ENCODE peak calls at places on chromosomes 6 and 20, in seven cellular contexts. V, Q, M, H, W, L and R are unnamed samples.

GRCh38 chr6:39357998-39358686 is 35.6 kb upstream of the KCNK16 start:
- DNase-seq in Q (no peak), W (peak; percentile 34), M (peak; percentile 62), L (peak; percentile 54), H (peak; percentile 77), V (no peak), R (no peak)

GRCh38 chr20:3092611-3093379 is 8.3 kb upstream of the AVP start:
- DNase-seq in Q (no peak), V (no peak), L (peak; percentile 25), H (peak; percentile 7), M (no peak), W (no peak), R (no peak)

GRCh38 chr20:35200255-35200654 is 26.2 kb upstream of the MMP24 start:
- DNase-seq in M (peak; percentile 46), H (peak; percentile 87), L (no peak), V (no peak), Q (no peak), W (peak; percentile 70), R (no peak)

GRCh38 chr20:4858000-4858399 is 136.3 kb downstream of the PRND start:
- DNase-seq in V (no peak), M (no peak), L (no peak), Q (no peak), W (no peak), H (no peak), R (no peak)

GRCh38 chr6:37074053-37074827 is 68.8 kb downstream of the FGD2 start:
- DNase-seq in L (no peak), M (no peak), H (peak; percentile 75), W (peak; percentile 14), Q (peak; percentile 74), V (no peak), R (no peak)

GRCh38 chr20:56795492-56795891 is 166.4 kb downstream of the TFAP2C start:
- DNase-seq in L (no peak), H (no peak), Q (no peak), W (no peak), M (no peak), V (no peak), R (no peak)

GRCh38 chr6:56570434-56571359 is 72.0 kb downstream of the DST start:
- DNase-seq in W (peak; percentile 60), M (no peak), V (peak; percentile 20), Q (no peak), L (peak; percentile 52), H (peak; percentile 55), R (no peak)

GRCh38 chr6:73710470-73710869 is 14.5 kb downstream of the CD109 start:
- DNase-seq in M (peak; percentile 71), Q (peak; percentile 30), L (peak; percentile 57), H (peak; percentile 71), V (peak; percentile 62), W (peak; percentile 94), R (no peak)

GRCh38 chr6:140107216-140107615 is 732.8 kb upstream of the CITED2 start:
- DNase-seq in V (no peak), L (no peak), M (no peak), W (no peak), Q (no peak), H (no peak), R (no peak)

GRCh38 chr6:145245119-145245518 is 490.2 kb downstream of the EPM2A start:
- DNase-seq in H (peak; percentile 48), W (no peak), Q (no peak), V (no peak), L (no peak), M (peak; percentile 33), R (no peak)

GRCh38 chr6:170282512-170283158 is 8.2 kb downstream of the DLL1 start:
- DNase-seq in L (no peak), Q (no peak), V (no peak), M (no peak), W (no peak), H (no peak), R (no peak)

GRCh38 chr6:31541059-31541657 is 645 bp downstream of the DDX39B start:
- DNase-seq in H (peak; percentile 76), Q (no peak), W (peak; percentile 37), M (no peak), L (no peak), V (peak; percentile 40), R (peak; percentile 69)

GRCh38 chr6:36493859-36494258 is 51.1 kb downstream of the KCTD20 start:
- DNase-seq in Q (no peak), H (peak; percentile 36), W (no peak), M (no peak), L (no peak), V (no peak), R (no peak)

GRCh38 chr20:33933469-33933909 is 60.2 kb upstream of the RALY start:
- DNase-seq in H (peak; percentile 76), Q (peak; percentile 33), L (no peak), W (peak; percentile 56), V (peak; percentile 69), M (peak; percentile 13), R (peak; percentile 41)

GRCh38 chr6:71537717-71538116 is 249.1 kb downstream of the OGFRL1 start:
- DNase-seq in W (peak; percentile 51), Q (no peak), L (no peak), M (no peak), H (peak; percentile 66), V (no peak), R (no peak)

GRCh38 chr6:35371494-35372262 is 29.3 kb downstream of the PPARD start:
- DNase-seq in Q (no peak), M (no peak), L (no peak), H (no peak), W (no peak), V (no peak), R (no peak)

GRCh38 chr20:20406306-20406705 is 38.4 kb downstream of the INSM1 start:
- DNase-seq in V (no peak), W (no peak), H (no peak), L (no peak), M (no peak), Q (no peak), R (no peak)

GRCh38 chr6:116244284-116244683 is 9.6 kb downstream of the TSPYL4 start:
- DNase-seq in H (no peak), V (no peak), L (no peak), W (peak; percentile 11), Q (no peak), M (no peak), R (no peak)

GRCh38 chr20:48025061-48025515 is 239.8 kb upstream of the SULF2 start:
- DNase-seq in M (peak; percentile 77), V (no peak), L (no peak), W (peak; percentile 47), H (peak; percentile 21), Q (peak; percentile 78), R (no peak)

GRCh38 chr6:42702200-42702599 is 20.2 kb downstream of the PRPH2 start:
- DNase-seq in L (peak; percentile 44), V (peak; percentile 17), M (peak; percentile 54), Q (no peak), W (peak; percentile 65), H (peak; percentile 41), R (no peak)

GRCh38 chr6:26421259-26422144 is 18.8 kb upstream of the BTN3A3 start:
- DNase-seq in V (peak; percentile 84), M (peak; percentile 94), L (peak; percentile 95), Q (peak; percentile 61), H (peak; percentile 94), W (peak; percentile 93), R (peak; percentile 74)
- H3K4me3 ChIP-seq in V (peak overlapping the region; percentile 56), M (peak overlapping the region; percentile 73), L (peak overlapping the region; percentile 41), Q (peak overlapping the region; percentile 69), H (peak overlapping the region; percentile 71), W (peak overlapping the region; percentile 86), R (peak overlapping the region; percentile 77)

DNA sequence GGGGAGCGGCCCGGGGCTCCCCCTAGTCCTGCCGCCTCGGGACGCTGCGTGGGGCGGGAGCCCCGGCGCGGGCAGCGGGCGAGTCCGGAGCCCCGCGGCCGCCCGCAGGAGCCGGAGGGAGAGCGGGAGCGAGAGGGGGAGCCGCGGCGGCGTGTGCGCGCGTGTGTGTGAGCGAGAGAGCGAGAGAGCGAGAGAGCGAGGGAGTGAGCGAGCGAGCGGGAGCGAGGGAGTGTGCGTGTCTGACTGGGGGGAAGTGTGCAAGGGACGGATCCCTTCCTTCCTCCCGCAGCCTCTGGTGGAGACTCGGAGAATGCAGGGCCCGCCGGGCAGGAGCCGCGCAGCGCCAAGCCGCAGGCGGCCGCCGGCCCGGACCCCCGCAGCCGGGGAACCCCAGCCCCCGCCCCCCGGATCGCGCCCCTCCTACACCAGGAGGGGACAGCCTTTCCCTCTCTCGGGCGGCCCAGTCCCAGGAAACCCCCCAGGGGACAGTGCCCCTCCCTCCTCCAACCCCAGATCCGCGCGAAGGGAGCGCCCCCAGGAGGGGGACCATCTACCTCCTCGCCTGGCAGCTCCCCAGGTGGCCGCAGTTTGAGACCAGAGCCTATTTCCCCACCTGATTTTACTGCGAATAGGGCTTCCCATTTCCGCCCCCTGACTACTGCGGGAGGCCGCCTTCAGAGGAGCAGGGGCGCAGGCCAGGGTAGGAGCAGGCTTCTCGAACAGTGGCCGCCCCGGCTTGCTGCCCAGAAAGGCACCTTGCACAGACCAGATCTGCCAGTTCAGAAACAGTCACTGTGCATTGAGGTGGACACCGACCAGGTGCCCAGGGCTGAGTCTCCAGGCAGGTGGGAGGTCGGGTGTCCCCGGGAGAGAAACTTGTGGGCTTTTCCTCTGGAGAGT is at the start of gene CDH22:
- DNase-seq in L (peak; percentile 27), M (no peak), W (peak; percentile 25), V (peak; percentile 49), H (peak; percentile 30), Q (peak; percentile 28), R (no peak)
- TF ChIP-seq CTCF in L (peak; percentile 10), M (peak; percentile 53), W (peak; percentile 42), V (peak; percentile 41), H (peak; percentile 24), Q (peak; percentile 26), R (no peak)

DNA sequence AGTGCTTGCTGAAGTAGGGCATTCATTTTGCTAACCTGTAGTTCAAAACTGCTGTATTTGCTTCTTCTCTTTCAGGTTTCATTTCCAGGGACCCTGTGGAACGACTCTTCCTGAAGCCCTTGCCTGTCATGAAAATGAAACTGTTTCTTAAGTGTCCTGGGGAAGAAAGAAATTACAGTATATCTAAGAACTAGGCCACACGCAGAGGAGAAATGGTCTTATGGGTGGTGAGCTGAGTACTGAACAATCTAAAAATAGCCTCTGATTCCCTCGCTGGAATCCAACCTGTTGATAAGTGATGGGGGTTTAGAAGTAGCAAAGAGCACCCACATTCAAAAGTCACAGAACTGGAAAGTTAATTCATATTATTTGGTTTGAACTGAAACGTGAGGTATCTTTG is 3.4 kb upstream of the NOL7 start:
- DNase-seq in Q (no peak), L (no peak), W (no peak), V (no peak), M (no peak), H (no peak), R (no peak)
- H3K4me3 ChIP-seq in Q (no peak overlapping the region), L (no peak overlapping the region), W (no peak overlapping the region), V (no peak overlapping the region), M (no peak overlapping the region), H (no peak overlapping the region), R (no peak overlapping the region)

GRCh38 chr6:134063966-134064445 is 11.6 kb upstream of the SLC2A12 start:
- DNase-seq in M (peak; percentile 68), V (peak; percentile 72), W (peak; percentile 74), L (peak; percentile 80), H (peak; percentile 83), Q (peak; percentile 66), R (peak; percentile 63)

GRCh38 chr6:134063121-134063965 is 10.9 kb upstream of the SLC2A12 start:
- DNase-seq in M (no peak), H (no peak), W (peak; percentile 5), Q (no peak), V (no peak), L (no peak), R (no peak)

GRCh38 chr6:134064461-134064860 is 12.0 kb upstream of the SLC2A12 start:
- DNase-seq in L (no peak), H (no peak), W (no peak), M (no peak), Q (no peak), V (no peak), R (no peak)

GRCh38 chr6:134061440-134061839 is 9.0 kb upstream of the SLC2A12 start:
- DNase-seq in V (no peak), L (no peak), H (no peak), Q (no peak), M (no peak), W (no peak), R (no peak)

GRCh38 chr6:134065706-134066105 is 13.3 kb upstream of the SLC2A12 start:
- DNase-seq in V (peak; percentile 37), Q (no peak), W (peak; percentile 41), L (peak; percentile 30), M (no peak), H (peak; percentile 50), R (no peak)
- TF ChIP-seq CTCF in V (peak; percentile 20), Q (peak; percentile 27), W (peak; percentile 57), L (peak; percentile 44), M (peak; percentile 46), H (peak; percentile 55), R (no peak)